ENCODE peak calls at places on chromosomes 13 and 19, in four cellular contexts. J is Ammon's horn, T is H9, C is DMS79 treated with DMSO at 0.1 percent for 48 hours. K is an unnamed sample.

GRCh38 chr13:99465454-99465853 is 35.8 kb upstream of the TM9SF2 start:
- DNase-seq in T (no peak), C (no peak), J (no peak), K (peak)

GRCh38 chr13:42575938-42576337 is 2.0 kb downstream of the TNFSF11 start:
- DNase-seq in C (no peak), T (no peak), J (no peak), K (peak)

GRCh38 chr13:31793246-31793645 is 53.9 kb downstream of the RXFP2 start:
- DNase-seq in J (no peak), C (no peak), T (no peak), K (no peak)

GRCh38 chr13:25372275-25373081 is 704 bp downstream of the ATP8A2 start:
- DNase-seq in T (peak), J (peak), C (peak), K (peak)

GRCh38 chr13:104900186-104900817 is 1635.2 kb downstream of the EFNB2 start:
- DNase-seq in C (no peak), T (no peak), J (no peak), K (no peak)

GRCh38 chr13:99909836-99910619 is 61.5 kb downstream of the ZIC5 start:
- DNase-seq in C (peak), J (no peak), T (no peak), K (no peak)

GRCh38 chr13:87087741-87088140 is 583.4 kb upstream of the SLITRK5 start:
- DNase-seq in J (no peak), C (no peak), T (no peak), K (no peak)

GRCh38 chr13:111115841-111116500 is 861 bp downstream of the ARHGEF7 start:
- DNase-seq in C (peak), J (no peak), T (no peak), K (peak)

GRCh38 chr13:98143157-98143553 is 261 bp downstream of the FARP1 start:
- DNase-seq in T (peak), J (no peak), C (peak), K (no peak)

GRCh38 chr19:12872255-12872654 is 9.0 kb downstream of the DNASE2 start:
- DNase-seq in J (no peak), T (no peak), C (no peak), K (no peak)

GRCh38 chr13:65909501-65909900 is 1320.6 kb downstream of the PCDH9 start:
- DNase-seq in J (no peak), C (no peak), T (no peak), K (no peak)

GRCh38 chr13:19817510-19818158 is 34.9 kb upstream of the PSPC1 start:
- DNase-seq in J (no peak), C (no peak), T (no peak), K (no peak)

GRCh38 chr13:51113969-51114368 is 2.9 kb upstream of the C13orf42 start:
- DNase-seq in J (no peak), C (no peak), T (no peak), K (no peak)

GRCh38 chr13:24185591-24186232 is 25.2 kb downstream of the SPATA13 start:
- DNase-seq in J (no peak), C (no peak), T (no peak), K (no peak)

GRCh38 chr19:5997371-5997770 is 19.4 kb upstream of the RANBP3 start:
- DNase-seq in J (no peak), T (peak), C (no peak), K (no peak)

GRCh38 chr13:20525601-20526544 is at the start of gene CRYL1:
- DNase-seq in C (no peak), T (peak), J (peak), K (peak)

GRCh38 chr19:3389876-3390361 is 23.5 kb downstream of the NFIC start:
- DNase-seq in C (peak), J (no peak), T (peak), K (peak)

GRCh38 chr19:41554902-41555301 is 21.1 kb upstream of the CEACAM21 start:
- DNase-seq in J (peak), T (no peak), C (no peak), K (no peak)

GRCh38 chr19:2803486-2804155 is 16.0 kb upstream of the ZNF554 start:
- DNase-seq in T (no peak), C (no peak), J (no peak), K (no peak)

GRCh38 chr19:947707-948533 is 22.1 kb downstream of the ARID3A start:
- DNase-seq in J (peak), T (no peak), C (no peak), K (no peak)

GRCh38 chr13:36814465-36814864 is 4.6 kb upstream of the RFXAP start:
- DNase-seq in C (peak), T (no peak), J (peak), K (peak)

GRCh38 chr19:40673377-40673776 is 17.1 kb downstream of the NUMBL start:
- DNase-seq in T (no peak), C (no peak), J (no peak), K (no peak)

GRCh38 chr19:41595258-41595889 is 19.4 kb downstream of the CEACAM21 start:
- DNase-seq in T (peak), J (peak), C (peak), K (peak)

K was measured in NCI-H1105 treated with DMSO at 0.1 percent for 48 hours.